ENCODE peak calls at places on chromosome 6, in seven cellular contexts. I is Panc1, Z is AG04450, N is WTC11, F is prostate gland, A is GM06990, H is AG09309. Y is an unnamed sample.

GRCh38 chr6:158798311-158798710 is 20.9 kb downstream of the EZR start:
- DNase-seq in I (no peak), Z (no peak), N (no peak), F (no peak), A (no peak), H (no peak), Y (no peak)

GRCh38 chr6:11006060-11006459 is 38.0 kb downstream of the ELOVL2 start:
- DNase-seq in I (no peak), Z (no peak), N (no peak), F (no peak), A (no peak), H (no peak), Y (peak; percentile 16)

GRCh38 chr6:90940812-90941481 is 354.1 kb upstream of the MAP3K7 start:
- DNase-seq in I (peak; percentile 36), Z (peak; percentile 10), N (no peak), F (no peak), A (peak; percentile 10), H (peak; percentile 16), Y (no peak)

GRCh38 chr6:38774933-38775707 is 60.0 kb downstream of the DNAH8 start:
- DNase-seq in I (no peak), Z (no peak), N (no peak), F (no peak), A (peak; percentile 37), H (no peak), Y (no peak)

GRCh38 chr6:14804444-14805210 is 441.2 kb upstream of the JARID2 start:
- DNase-seq in I (no peak), Z (peak; percentile 61), N (no peak), F (no peak), A (no peak), H (no peak), Y (peak; percentile 51)

GRCh38 chr6:157689875-157690274 is 133.2 kb upstream of the SNX9 start:
- DNase-seq in I (no peak), Z (no peak), N (no peak), F (no peak), A (no peak), H (no peak), Y (no peak)

GRCh38 chr6:168905451-168906090 is 348.1 kb downstream of the THBS2 start:
- DNase-seq in I (no peak), Z (no peak), N (no peak), F (no peak), A (no peak), H (no peak), Y (no peak)

GRCh38 chr6:148835920-148836441 is 89.2 kb downstream of the UST start:
- DNase-seq in I (no peak), Z (peak; percentile 83), N (no peak), F (no peak), A (peak; percentile 61), H (peak; percentile 88), Y (peak; percentile 96)

GRCh38 chr6:159106627-159107241 is 61.9 kb upstream of the TAGAP start:
- DNase-seq in I (peak; percentile 12), Z (no peak), N (peak; percentile 84), F (peak; percentile 50), A (peak; percentile 88), H (peak; percentile 10), Y (no peak)

GRCh38 chr6:158373209-158373608 is 60.9 kb downstream of the TULP4 start:
- DNase-seq in I (no peak), Z (no peak), N (no peak), F (peak; percentile 48), A (no peak), H (no peak), Y (no peak)

GRCh38 chr6:142764306-142764705 is 180.7 kb downstream of the HIVEP2 start:
- DNase-seq in I (no peak), Z (no peak), N (no peak), F (no peak), A (no peak), H (no peak), Y (no peak)

GRCh38 chr6:157242791-157243190 is 80.5 kb downstream of the TMEM242 start:
- DNase-seq in I (no peak), Z (no peak), N (no peak), F (no peak), A (no peak), H (no peak), Y (no peak)

GRCh38 chr6:80165819-80166218 is 59.3 kb downstream of the BCKDHB start:
- DNase-seq in I (no peak), Z (no peak), N (no peak), F (no peak), A (no peak), H (no peak), Y (no peak)
- TF ChIP-seq CTCF in I (no peak), Z (no peak), N (no peak), F (no peak), A (no peak), H (no peak), Y (no peak)

GRCh38 chr6:24910850-24911712 is 24.7 kb downstream of the RIPOR2 start:
- DNase-seq in I (no peak), Z (no peak), N (peak; percentile 69), F (peak; percentile 63), A (peak; percentile 73), H (no peak), Y (no peak)

GRCh38 chr6:24909281-24910216 is 26.2 kb downstream of the RIPOR2 start:
- DNase-seq in I (no peak), Z (no peak), N (no peak), F (no peak), A (no peak), H (no peak), Y (no peak)

GRCh38 chr6:24908555-24908954 is 27.2 kb downstream of the RIPOR2 start:
- DNase-seq in I (no peak), Z (no peak), N (no peak), F (no peak), A (no peak), H (peak; percentile 67), Y (no peak)

GRCh38 chr6:24911983-24912382 is 23.8 kb downstream of the RIPOR2 start:
- DNase-seq in I (no peak), Z (no peak), N (no peak), F (no peak), A (no peak), H (no peak), Y (no peak)

GRCh38 chr6:24910331-24910849 is 25.4 kb downstream of the RIPOR2 start:
- DNase-seq in I (no peak), Z (no peak), N (peak; percentile 55), F (peak; percentile 16), A (peak; percentile 69), H (no peak), Y (no peak)
- TF ChIP-seq CTCF in I (no peak), Z (peak; percentile 33), N (no peak), F (no peak), A (peak; percentile 34), H (peak; percentile 47), Y (peak; percentile 30)

GRCh38 chr6:34876451-34876850 is 11.4 kb downstream of the TAF11 start:
- DNase-seq in I (no peak), Z (no peak), N (no peak), F (no peak), A (no peak), H (no peak), Y (no peak)

GRCh38 chr6:34871853-34872252 is 16.0 kb downstream of the TAF11 start:
- DNase-seq in I (no peak), Z (no peak), N (no peak), F (no peak), A (no peak), H (no peak), Y (no peak)

GRCh38 chr6:34867484-34867883 is 20.4 kb downstream of the TAF11 start:
- DNase-seq in I (no peak), Z (no peak), N (no peak), F (no peak), A (no peak), H (no peak), Y (no peak)

GRCh38 chr6:34875292-34876213 is 12.3 kb downstream of the TAF11 start:
- DNase-seq in I (no peak), Z (no peak), N (no peak), F (no peak), A (no peak), H (no peak), Y (no peak)

DNA sequence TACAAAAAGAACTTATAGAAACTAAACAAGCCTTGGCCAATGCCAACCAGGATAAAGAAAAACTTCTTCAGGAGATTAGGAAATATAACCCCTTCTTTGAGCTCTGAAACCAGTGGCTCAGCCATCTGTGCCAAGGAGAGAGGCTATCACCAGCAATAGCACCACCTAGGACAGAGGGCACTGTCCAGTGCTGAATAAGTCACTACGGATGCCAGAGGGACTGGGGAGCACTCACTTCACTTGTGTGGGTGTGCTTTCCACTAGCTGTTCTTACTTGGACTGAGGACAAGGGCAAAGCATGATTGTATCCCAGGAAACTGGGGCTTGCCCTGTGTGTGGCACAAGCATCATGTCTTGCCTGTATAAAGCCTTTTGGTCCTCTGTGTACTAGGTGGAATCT is 15.5 kb downstream of the TAF11 start:
- DNase-seq in I (no peak), Z (no peak), N (no peak), F (no peak), A (no peak), H (no peak), Y (no peak)
- TF ChIP-seq CTCF in I (no peak), Z (no peak), N (no peak), F (no peak), A (no peak), H (no peak), Y (no peak)

GRCh38 chr6:135814043-135814442 is 37.5 kb upstream of the PDE7B start:
- DNase-seq in I (no peak), Z (no peak), N (no peak), F (no peak), A (no peak), H (no peak), Y (no peak)

GRCh38 chr6:135811172-135811571 is 40.3 kb upstream of the PDE7B start:
- DNase-seq in I (no peak), Z (no peak), N (no peak), F (no peak), A (no peak), H (no peak), Y (no peak)

GRCh38 chr6:135812085-135812526 is 39.4 kb upstream of the PDE7B start:
- DNase-seq in I (no peak), Z (no peak), N (no peak), F (no peak), A (no peak), H (no peak), Y (no peak)

GRCh38 chr6:135815216-135815615 is 36.3 kb upstream of the PDE7B start:
- DNase-seq in I (no peak), Z (no peak), N (no peak), F (no peak), A (no peak), H (no peak), Y (no peak)

DNA sequence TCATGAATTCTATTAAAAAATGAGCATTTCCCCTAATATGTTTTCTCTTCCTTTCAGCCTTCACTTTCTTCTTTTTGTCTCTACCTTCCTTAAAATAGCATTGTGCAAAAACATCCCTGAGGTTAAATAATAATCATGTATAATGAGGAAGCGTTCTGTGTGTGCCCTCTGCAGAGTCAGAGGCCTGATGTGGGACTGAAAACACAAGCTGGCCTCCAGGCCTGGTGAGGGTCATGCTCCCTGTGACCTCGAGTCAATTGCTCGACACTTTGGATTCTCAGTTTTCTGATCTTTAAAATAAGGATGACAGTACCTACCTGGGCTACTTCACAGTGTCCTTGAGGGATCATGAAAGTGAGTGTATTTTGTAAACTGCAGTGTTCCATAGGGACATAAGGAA is 39.9 kb upstream of the PDE7B start:
- DNase-seq in I (no peak), Z (no peak), N (no peak), F (no peak), A (no peak), H (no peak), Y (no peak)
- TF ChIP-seq CTCF in I (no peak), Z (no peak), N (no peak), F (no peak), A (no peak), H (no peak), Y (no peak)

Y was measured in AG09319.